ENCODE peak calls at places on chromosomes 4 and X, in six cellular contexts. S is H7, F is kidney, B is thoracic aorta, U is breast epithelium, A is GM13976. V is an unnamed sample.

GRCh38 chr4:95314573-95314972 is 234.2 kb downstream of the UNC5C start:
- DNase-seq in A (no peak), U (no peak), B (no peak), F (no peak), S (no peak), V (no peak)

GRCh38 chrX:65586491-65586890 is 51.9 kb upstream of the LAS1L start:
- DNase-seq in F (no peak), S (no peak), B (no peak), A (no peak), U (peak; percentile 22), V (no peak)

GRCh38 chrX:110044531-110045249 is 41.8 kb downstream of the TMEM164 start:
- DNase-seq in U (no peak), S (no peak), A (no peak), F (no peak), B (no peak), V (no peak)

GRCh38 chr4:141356936-141357335 is 136.2 kb downstream of the ZNF330 start:
- DNase-seq in S (no peak), U (no peak), F (no peak), B (no peak), A (no peak), V (no peak)

GRCh38 chr4:188960411-188961093 is 821.3 kb downstream of the TRIML1 start:
- DNase-seq in U (no peak), S (no peak), F (no peak), A (no peak), B (no peak), V (no peak)

GRCh38 chr4:95153182-95153581 is 395.4 kb downstream of the BMPR1B start:
- DNase-seq in U (no peak), A (no peak), B (no peak), F (no peak), S (no peak), V (no peak)

GRCh38 chr4:38195911-38196310 is 235.7 kb downstream of the PTTG2 start:
- DNase-seq in F (no peak), S (no peak), U (no peak), B (no peak), A (no peak), V (no peak)

GRCh38 chrX:84187501-84188319 is at the start of gene RPS6KA6:
- DNase-seq in A (peak; percentile 39), S (peak; percentile 40), F (peak; percentile 74), U (no peak), B (no peak), V (peak; percentile 27)

GRCh38 chrX:154350429-154351182 is 23.8 kb downstream of the FLNA start:
- DNase-seq in B (no peak), U (no peak), A (no peak), F (peak; percentile 78), S (no peak), V (no peak)

GRCh38 chr4:123587983-123588494 is 191.4 kb downstream of the SPRY1 start:
- DNase-seq in S (no peak), A (no peak), U (no peak), F (no peak), B (no peak), V (peak; percentile 52)

GRCh38 chr4:105130945-105131344 is 15.7 kb upstream of the TET2 start:
- DNase-seq in U (no peak), A (no peak), S (no peak), B (no peak), F (no peak), V (no peak)

GRCh38 chr4:10460313-10461047 is 3.3 kb upstream of the ZNF518B start:
- DNase-seq in S (no peak), A (peak; percentile 19), U (no peak), F (no peak), B (no peak), V (no peak)

GRCh38 chr4:151418385-151418784 is 9.4 kb downstream of the FHIP1A start:
- DNase-seq in A (no peak), S (no peak), F (no peak), B (no peak), U (no peak), V (no peak)

GRCh38 chrX:13194291-13195103 is 125.4 kb downstream of the ATXN3L start:
- DNase-seq in A (no peak), U (no peak), F (no peak), S (no peak), B (no peak), V (no peak)

GRCh38 chrX:46130246-46130645 is 415.0 kb downstream of the ZNF674 start:
- DNase-seq in B (no peak), U (no peak), F (no peak), A (no peak), S (no peak), V (no peak)

GRCh38 chr4:13540446-13541175 is 3.7 kb downstream of the NKX3-2 start:
- DNase-seq in B (no peak), U (no peak), S (peak; percentile 64), A (peak; percentile 30), F (no peak), V (no peak)

GRCh38 chr4:107247738-107248137 is 211.6 kb upstream of the DKK2 start:
- DNase-seq in U (no peak), S (no peak), A (no peak), F (no peak), B (no peak), V (no peak)

GRCh38 chr4:88619973-88620372 is 27.7 kb downstream of the HERC3 start:
- DNase-seq in B (no peak), A (no peak), F (no peak), S (no peak), U (no peak), V (no peak)

GRCh38 chr4:177214935-177215334 is 94.7 kb upstream of the NEIL3 start:
- DNase-seq in S (no peak), A (no peak), B (no peak), U (no peak), F (no peak), V (no peak)

GRCh38 chr4:143626134-143626859 is 74.2 kb downstream of the FREM3 start:
- DNase-seq in B (peak; percentile 21), A (no peak), S (no peak), U (peak; percentile 32), F (peak; percentile 90), V (no peak)

GRCh38 chr4:122583906-122584305 is 37.0 kb downstream of the IL21 start:
- DNase-seq in F (no peak), S (no peak), B (no peak), U (peak; percentile 27), A (no peak), V (peak; percentile 26)

GRCh38 chrX:154815274-154815818 is 10.1 kb upstream of the MPP1 start:
- DNase-seq in F (no peak), U (no peak), S (no peak), B (no peak), A (no peak), V (no peak)

GRCh38 chr4:88743696-88744095 is 46.1 kb upstream of the NAP1L5 start:
- DNase-seq in U (no peak), B (no peak), F (no peak), A (no peak), S (no peak), V (no peak)

GRCh38 chrX:134631404-134632346 is 26.6 kb downstream of the PLAC1 start:
- DNase-seq in F (no peak), A (no peak), B (no peak), U (no peak), S (no peak), V (no peak)

GRCh38 chr4:180721356-180721755 is 1521.8 kb upstream of the TENM3 start:
- DNase-seq in S (no peak), B (no peak), A (no peak), F (no peak), U (no peak), V (no peak)

GRCh38 chrX:13197961-13198761 is 121.7 kb downstream of the ATXN3L start:
- DNase-seq in U (no peak), S (peak; percentile 15), B (no peak), A (no peak), F (no peak), V (no peak)

GRCh38 chr4:146442801-146443200 is 78.9 kb downstream of the SLC10A7 start:
- DNase-seq in S (no peak), A (no peak), F (no peak), B (no peak), U (no peak), V (no peak)

GRCh38 chr4:78726575-78726974 is 49.6 kb upstream of the BMP2K start:
- DNase-seq in B (no peak), A (no peak), S (no peak), U (no peak), F (no peak), V (no peak)

GRCh38 chr4:137558951-137559350 is 26.7 kb upstream of the PCDH18 start:
- DNase-seq in U (no peak), S (no peak), F (no peak), B (no peak), A (no peak), V (no peak)

GRCh38 chr4:185282968-185283367 is 73.6 kb downstream of the SNX25 start:
- DNase-seq in F (no peak), A (no peak), U (no peak), B (no peak), S (peak; percentile 22), V (no peak)

GRCh38 chr4:11908712-11909111 is 480.0 kb upstream of the HS3ST1 start:
- DNase-seq in A (no peak), F (no peak), U (no peak), B (no peak), S (no peak), V (no peak)

GRCh38 chr4:56048621-56049427 is 100.1 kb downstream of the CEP135 start:
- DNase-seq in B (no peak), A (peak; percentile 87), S (peak; percentile 83), U (no peak), F (peak; percentile 83), V (peak; percentile 80)